ENCODE peak calls at places on chromosome 5, in eight cellular contexts. N is neuronal stem cell, K is fibroblast of lung, H is OCI-LY7, D is suprapubic skin, J is psoas muscle, S is left ventricle myocardium inferior, U is upper lobe of right lung. T is an unnamed sample.

GRCh38 chr5:138951986-138952735 is 77.0 kb upstream of the LRRTM2 start:
- DNase-seq in N (no peak), K (no peak), H (no peak), D (no peak), J (no peak), S (no peak), U (no peak), T (no peak)

GRCh38 chr5:78260771-78261170 is 33.7 kb downstream of the AP3B1 start:
- DNase-seq in N (no peak), K (no peak), H (no peak), D (no peak), J (no peak), S (no peak), U (no peak), T (no peak)

GRCh38 chr5:141040093-141040762 is 10.9 kb upstream of the PCDHB1 start:
- DNase-seq in N (peak; percentile 74), K (no peak), H (no peak), D (no peak), J (peak; percentile 53), S (peak; percentile 20), U (peak; percentile 82), T (no peak)

GRCh38 chr5:134570886-134571285 is 45.4 kb downstream of the JADE2 start:
- DNase-seq in N (no peak), K (no peak), H (no peak), D (no peak), J (no peak), S (no peak), U (no peak), T (no peak)

GRCh38 chr5:406041-406440 is 36.9 kb upstream of the EXOC3 start:
- DNase-seq in N (no peak), K (no peak), H (no peak), D (peak; percentile 24), J (peak; percentile 19), S (no peak), U (peak; percentile 41), T (no peak)

GRCh38 chr5:135846311-135846710 is 11.8 kb downstream of the SLC25A48 start:
- DNase-seq in N (no peak), K (no peak), H (no peak), D (no peak), J (no peak), S (no peak), U (no peak), T (no peak)

GRCh38 chr5:38184627-38185026 is 73.7 kb upstream of the EGFLAM start:
- DNase-seq in N (no peak), K (no peak), H (no peak), D (no peak), J (no peak), S (no peak), U (no peak), T (no peak)

GRCh38 chr5:531749-532315 is 7.6 kb upstream of the SLC9A3 start:
- DNase-seq in N (no peak), K (no peak), H (no peak), D (no peak), J (no peak), S (no peak), U (no peak), T (no peak)

GRCh38 chr5:56278267-56278826 is 45.2 kb upstream of the ANKRD55 start:
- DNase-seq in N (peak; percentile 69), K (peak; percentile 76), H (no peak), D (no peak), J (no peak), S (no peak), U (no peak), T (no peak)

GRCh38 chr5:1412621-1413020 is 32.6 kb downstream of the SLC6A3 start:
- DNase-seq in N (no peak), K (no peak), H (no peak), D (peak; percentile 7), J (peak; percentile 24), S (peak; percentile 4), U (peak; percentile 53), T (no peak)

GRCh38 chr5:165502893-165503696 is 1997.7 kb downstream of the MAT2B start:
- DNase-seq in N (no peak), K (peak; percentile 26), H (no peak), D (no peak), J (no peak), S (no peak), U (no peak), T (no peak)

GRCh38 chr5:72231989-72232703 is 87.9 kb downstream of the MRPS27 start:
- DNase-seq in N (no peak), K (no peak), H (no peak), D (no peak), J (no peak), S (no peak), U (no peak), T (no peak)

GRCh38 chr5:32013658-32014057 is 160.5 kb downstream of the GOLPH3 start:
- DNase-seq in N (no peak), K (no peak), H (peak; percentile 44), D (no peak), J (no peak), S (no peak), U (no peak), T (no peak)

GRCh38 chr5:53730938-53731337 is 170.5 kb downstream of the NDUFS4 start:
- DNase-seq in N (no peak), K (no peak), H (peak; percentile 28), D (no peak), J (no peak), S (no peak), U (no peak), T (no peak)

GRCh38 chr5:88745093-88745696 is 137.8 kb downstream of the MEF2C start:
- DNase-seq in N (no peak), K (peak; percentile 51), H (no peak), D (no peak), J (no peak), S (no peak), U (no peak), T (no peak)

GRCh38 chr5:149990518-149991376 is 9.7 kb downstream of the TIGD6 start:
- DNase-seq in N (peak; percentile 77), K (peak; percentile 77), H (peak; percentile 74), D (peak; percentile 83), J (peak; percentile 72), S (peak; percentile 57), U (no peak), T (peak; percentile 81)

GRCh38 chr5:4229414-4229813 is 633.8 kb downstream of the IRX1 start:
- DNase-seq in N (no peak), K (no peak), H (no peak), D (no peak), J (no peak), S (no peak), U (no peak), T (no peak)

GRCh38 chr5:80686757-80687156 is 32.0 kb upstream of the DHFR start:
- DNase-seq in N (no peak), K (peak; percentile 52), H (peak; percentile 19), D (no peak), J (no peak), S (no peak), U (no peak), T (no peak)

GRCh38 chr5:151897896-151898295 is 26.8 kb downstream of the GLRA1 start:
- DNase-seq in N (no peak), K (no peak), H (no peak), D (no peak), J (no peak), S (no peak), U (no peak), T (no peak)

GRCh38 chr5:113170707-113171106 is 194.1 kb downstream of the DCP2 start:
- DNase-seq in N (no peak), K (peak; percentile 56), H (no peak), D (no peak), J (no peak), S (no peak), U (no peak), T (no peak)

GRCh38 chr5:37063739-37064138 is 185.4 kb downstream of the CPLANE1 start:
- DNase-seq in N (no peak), K (no peak), H (no peak), D (no peak), J (no peak), S (no peak), U (no peak), T (no peak)

GRCh38 chr5:37060030-37060429 is 183.5 kb downstream of the NIPBL start:
- DNase-seq in N (no peak), K (no peak), H (no peak), D (no peak), J (no peak), S (no peak), U (no peak), T (no peak)

GRCh38 chr5:37064442-37064841 is 184.7 kb downstream of the CPLANE1 start:
- DNase-seq in N (no peak), K (no peak), H (no peak), D (no peak), J (no peak), S (no peak), U (no peak), T (no peak)
- H3K36me3 ChIP-seq in N (peaks cover 73% of the 10 kb centered on the region), K (peaks cover 5% of the 10 kb centered on the region), H (peaks cover 56% of the 10 kb centered on the region), D (peaks cover 55% of the 10 kb centered on the region), J (peaks cover 2% of the 10 kb centered on the region), S (peaks cover 67% of the 10 kb centered on the region), U (peaks cover 74% of the 10 kb centered on the region), T (peaks cover 60% of the 10 kb centered on the region)

DNA sequence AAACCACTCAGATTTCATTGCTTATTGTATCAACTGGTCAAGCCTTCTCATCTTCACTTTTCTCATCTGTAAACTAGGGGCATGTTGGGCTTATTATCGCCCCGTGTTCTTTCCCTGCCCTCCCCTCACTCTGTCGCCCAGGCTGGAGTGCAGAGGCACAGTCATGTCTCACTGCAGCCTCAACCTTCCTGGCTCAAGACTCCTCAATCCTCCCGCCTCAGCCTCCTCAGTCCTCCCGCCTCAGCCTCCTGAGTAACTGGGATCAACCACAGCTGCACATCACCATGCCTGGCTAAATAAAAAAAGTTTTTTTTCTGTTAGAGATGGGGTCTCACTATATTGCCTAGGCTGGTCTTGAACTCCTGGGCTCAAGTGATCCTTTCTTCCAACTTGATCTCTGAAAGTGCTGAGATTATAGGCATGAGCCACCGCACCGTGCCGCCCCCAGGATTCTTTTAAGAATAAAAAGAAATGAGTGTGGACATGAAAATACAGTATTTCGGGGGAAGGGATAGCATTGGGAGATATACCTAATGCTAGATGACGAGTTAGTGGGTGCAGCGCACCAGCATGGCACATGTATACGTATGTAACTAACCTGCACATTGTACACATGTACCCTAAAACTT is 2.0 kb downstream of the MAML1 start:
- DNase-seq in N (no peak), K (no peak), H (no peak), D (no peak), J (no peak), S (no peak), U (no peak), T (no peak)
- H3K27ac ChIP-seq in N (no peak overlapping the region), K (no peak overlapping the region), H (no peak overlapping the region), D (peak overlapping the region; percentile 98), J (peak overlapping the region; percentile 94), S (peak overlapping the region; percentile 96), U (peak overlapping the region; percentile 26), T (no peak overlapping the region)

DNA sequence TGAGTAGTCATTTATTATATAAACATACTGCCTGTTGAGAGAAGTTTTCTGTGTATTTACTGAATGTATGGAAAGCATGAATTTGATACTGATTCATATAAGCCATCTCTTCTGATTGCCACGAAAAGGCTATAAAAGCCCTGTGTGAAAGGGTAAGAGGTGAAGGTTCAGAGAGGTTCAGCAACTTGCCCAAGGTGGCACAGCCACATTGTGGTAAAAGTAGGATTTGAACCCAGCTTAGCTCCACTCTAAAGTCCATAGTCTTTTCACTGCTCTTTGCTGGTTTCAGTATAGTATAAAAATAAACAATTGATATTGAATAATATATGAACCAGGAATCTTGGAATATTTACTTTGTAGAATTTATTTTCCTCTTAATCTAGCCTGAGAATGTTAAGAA is 71.3 kb downstream of the VCAN start:
- DNase-seq in N (no peak), K (no peak), H (no peak), D (no peak), J (no peak), S (no peak), U (no peak), T (no peak)
- H3K36me3 ChIP-seq in N (peaks cover 100% of the 10 kb centered on the region), K (peaks cover 1% of the 10 kb centered on the region), H (no peaks in the 10 kb centered on the region), D (no peaks in the 10 kb centered on the region), J (no peaks in the 10 kb centered on the region), S (no peaks in the 10 kb centered on the region), U (no peaks in the 10 kb centered on the region), T (no peaks in the 10 kb centered on the region)

GRCh38 chr5:133367413-133367812 is 244.9 kb downstream of the FSTL4 start:
- DNase-seq in N (no peak), K (no peak), H (no peak), D (no peak), J (no peak), S (no peak), U (no peak), T (no peak)
- H3K27ac ChIP-seq in N (no peak overlapping the region), K (no peak overlapping the region), H (no peak overlapping the region), D (no peak overlapping the region), J (no peak overlapping the region), S (no peak overlapping the region), U (no peak overlapping the region), T (no peak overlapping the region)